ENCODE peak calls at places on chromosomes 6 and 20, in ten cellular contexts. One of them, this sample, is unnamed.

GRCh38 chr6:43763133-43763797 is 6.7 kb upstream of the VEGFA start:
- DNase-seq in GM23248: no peak
- DNase-seq in effector memory CD4-positive, alpha-beta T cell: no peak
- DNase-seq in CD8-positive, alpha-beta T cell: no peak
- DNase-seq in stomach: no peak
- DNase-seq in CD4-positive, alpha-beta memory T cell: no peak
- DNase-seq in SJSA1: no peak
- DNase-seq in OCI-LY7: no peak
- DNase-seq in pancreas: no peak
- DNase-seq in A549: no peak
- DNase-seq in this sample: no peak

GRCh38 chr6:156662025-156662445 is 115.1 kb upstream of the ARID1B start:
- DNase-seq in CD8-positive, alpha-beta T cell: peak; percentile 38
- DNase-seq in GM23248: peak; percentile 82
- DNase-seq in A549: peak; percentile 61
- DNase-seq in CD4-positive, alpha-beta memory T cell: no peak
- DNase-seq in SJSA1: no peak
- DNase-seq in stomach: no peak
- DNase-seq in OCI-LY7: peak; percentile 37
- DNase-seq in effector memory CD4-positive, alpha-beta T cell: no peak
- DNase-seq in pancreas: peak; percentile 70
- DNase-seq in this sample: no peak

GRCh38 chr6:80211295-80211694 is 104.8 kb downstream of the BCKDHB start:
- DNase-seq in CD8-positive, alpha-beta T cell: no peak
- DNase-seq in stomach: no peak
- DNase-seq in effector memory CD4-positive, alpha-beta T cell: no peak
- DNase-seq in GM23248: peak; percentile 27
- DNase-seq in CD4-positive, alpha-beta memory T cell: no peak
- DNase-seq in A549: no peak
- DNase-seq in SJSA1: no peak
- DNase-seq in pancreas: no peak
- DNase-seq in OCI-LY7: no peak
- DNase-seq in this sample: no peak

GRCh38 chr6:39239527-39240154 is 10.4 kb upstream of the KCNK5 start:
- DNase-seq in stomach: no peak
- DNase-seq in GM23248: no peak
- DNase-seq in SJSA1: no peak
- DNase-seq in OCI-LY7: no peak
- DNase-seq in effector memory CD4-positive, alpha-beta T cell: no peak
- DNase-seq in pancreas: no peak
- DNase-seq in CD4-positive, alpha-beta memory T cell: no peak
- DNase-seq in A549: no peak
- DNase-seq in CD8-positive, alpha-beta T cell: no peak
- DNase-seq in this sample: no peak

GRCh38 chr20:3781153-3781910 is at the start of gene SPEF1:
- DNase-seq in CD4-positive, alpha-beta memory T cell: peak; percentile 67
- DNase-seq in pancreas: no peak
- DNase-seq in GM23248: peak; percentile 96
- DNase-seq in A549: peak; percentile 100
- DNase-seq in effector memory CD4-positive, alpha-beta T cell: no peak
- DNase-seq in stomach: peak; percentile 76
- DNase-seq in OCI-LY7: peak; percentile 82
- DNase-seq in SJSA1: peak; percentile 93
- DNase-seq in CD8-positive, alpha-beta T cell: peak; percentile 38
- DNase-seq in this sample: peak; percentile 85

GRCh38 chr6:68572525-68572924 is 62.6 kb upstream of the ADGRB3 start:
- DNase-seq in pancreas: no peak
- DNase-seq in CD4-positive, alpha-beta memory T cell: no peak
- DNase-seq in OCI-LY7: peak; percentile 60
- DNase-seq in effector memory CD4-positive, alpha-beta T cell: no peak
- DNase-seq in CD8-positive, alpha-beta T cell: no peak
- DNase-seq in stomach: no peak
- DNase-seq in SJSA1: no peak
- DNase-seq in GM23248: peak; percentile 6
- DNase-seq in A549: no peak
- DNase-seq in this sample: no peak

GRCh38 chr6:55617272-55617671 is 38.3 kb upstream of the HMGCLL1 start:
- DNase-seq in stomach: no peak
- DNase-seq in SJSA1: no peak
- DNase-seq in pancreas: no peak
- DNase-seq in A549: no peak
- DNase-seq in GM23248: peak; percentile 57
- DNase-seq in effector memory CD4-positive, alpha-beta T cell: no peak
- DNase-seq in CD8-positive, alpha-beta T cell: no peak
- DNase-seq in OCI-LY7: peak; percentile 5
- DNase-seq in CD4-positive, alpha-beta memory T cell: no peak
- DNase-seq in this sample: no peak

GRCh38 chr20:47502801-47503239 is 1.1 kb downstream of the NCOA3 start:
- DNase-seq in stomach: no peak
- DNase-seq in CD8-positive, alpha-beta T cell: peak; percentile 21
- DNase-seq in SJSA1: no peak
- DNase-seq in CD4-positive, alpha-beta memory T cell: peak; percentile 65
- DNase-seq in A549: peak; percentile 44
- DNase-seq in OCI-LY7: peak; percentile 84
- DNase-seq in effector memory CD4-positive, alpha-beta T cell: no peak
- DNase-seq in pancreas: no peak
- DNase-seq in GM23248: peak; percentile 76
- DNase-seq in this sample: no peak

GRCh38 chr6:13572240-13572639 is 2.2 kb upstream of the SIRT5 start:
- DNase-seq in SJSA1: no peak
- DNase-seq in CD4-positive, alpha-beta memory T cell: no peak
- DNase-seq in stomach: no peak
- DNase-seq in effector memory CD4-positive, alpha-beta T cell: no peak
- DNase-seq in OCI-LY7: no peak
- DNase-seq in GM23248: no peak
- DNase-seq in pancreas: no peak
- DNase-seq in CD8-positive, alpha-beta T cell: no peak
- DNase-seq in A549: no peak
- DNase-seq in this sample: no peak

GRCh38 chr20:38806855-38807655 is 1.6 kb downstream of the PPP1R16B start:
- DNase-seq in stomach: no peak
- DNase-seq in SJSA1: no peak
- DNase-seq in effector memory CD4-positive, alpha-beta T cell: peak; percentile 24
- DNase-seq in pancreas: no peak
- DNase-seq in OCI-LY7: peak; percentile 54
- DNase-seq in CD8-positive, alpha-beta T cell: peak; percentile 62
- DNase-seq in CD4-positive, alpha-beta memory T cell: peak; percentile 65
- DNase-seq in GM23248: no peak
- DNase-seq in A549: no peak
- DNase-seq in this sample: peak; percentile 13

DNA sequence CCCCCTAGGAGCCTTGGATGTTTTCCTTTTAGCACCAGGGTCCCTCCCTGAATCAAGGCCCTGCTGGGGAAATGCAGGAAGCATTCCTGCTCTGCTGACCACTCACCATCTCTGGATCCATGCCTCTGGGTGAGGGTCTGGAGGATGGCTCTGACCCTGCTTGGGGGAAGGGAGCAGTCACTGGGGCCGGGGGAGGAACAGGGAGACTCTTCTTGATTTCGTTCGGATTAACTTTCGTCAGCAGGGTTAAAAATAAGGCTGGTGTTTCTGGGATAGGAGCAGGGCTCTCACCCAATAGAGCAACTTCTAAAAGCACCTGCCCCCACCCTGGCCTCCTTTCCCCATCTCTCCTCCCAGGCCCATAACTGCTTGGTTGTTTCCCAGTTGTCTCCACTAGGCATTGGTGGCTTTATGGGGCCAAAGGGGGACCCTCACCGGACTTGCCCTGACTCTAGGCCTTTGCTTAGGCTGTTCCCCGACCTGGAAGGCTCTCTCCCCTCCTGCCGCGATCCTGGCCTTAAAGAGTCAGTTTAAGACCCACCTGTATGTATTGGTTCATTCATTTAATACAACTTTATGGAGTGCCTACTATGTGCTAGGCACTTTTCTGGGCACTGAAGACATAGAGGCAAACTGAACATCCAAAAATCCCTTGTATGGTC is 63.0 kb downstream of the JPH2 start:
- DNase-seq in pancreas: no peak
- DNase-seq in CD8-positive, alpha-beta T cell: no peak
- DNase-seq in stomach: no peak
- DNase-seq in OCI-LY7: no peak
- DNase-seq in SJSA1: no peak
- DNase-seq in effector memory CD4-positive, alpha-beta T cell: no peak
- DNase-seq in A549: no peak
- DNase-seq in GM23248: no peak
- DNase-seq in CD4-positive, alpha-beta memory T cell: no peak
- DNase-seq in this sample: no peak
- H3K27ac ChIP-seq in pancreas: no peak overlapping the region
- H3K27ac ChIP-seq in CD8-positive, alpha-beta T cell: no peak overlapping the region
- H3K27ac ChIP-seq in stomach: peak overlapping the region; percentile 13
- H3K27ac ChIP-seq in OCI-LY7: no peak overlapping the region
- H3K27ac ChIP-seq in SJSA1: no peak overlapping the region
- H3K27ac ChIP-seq in effector memory CD4-positive, alpha-beta T cell: no peak overlapping the region
- H3K27ac ChIP-seq in A549: no peak overlapping the region
- H3K27ac ChIP-seq in GM23248: no peak overlapping the region
- H3K27ac ChIP-seq in CD4-positive, alpha-beta memory T cell: no peak overlapping the region
- H3K27ac ChIP-seq in this sample: no peak overlapping the region

DNA sequence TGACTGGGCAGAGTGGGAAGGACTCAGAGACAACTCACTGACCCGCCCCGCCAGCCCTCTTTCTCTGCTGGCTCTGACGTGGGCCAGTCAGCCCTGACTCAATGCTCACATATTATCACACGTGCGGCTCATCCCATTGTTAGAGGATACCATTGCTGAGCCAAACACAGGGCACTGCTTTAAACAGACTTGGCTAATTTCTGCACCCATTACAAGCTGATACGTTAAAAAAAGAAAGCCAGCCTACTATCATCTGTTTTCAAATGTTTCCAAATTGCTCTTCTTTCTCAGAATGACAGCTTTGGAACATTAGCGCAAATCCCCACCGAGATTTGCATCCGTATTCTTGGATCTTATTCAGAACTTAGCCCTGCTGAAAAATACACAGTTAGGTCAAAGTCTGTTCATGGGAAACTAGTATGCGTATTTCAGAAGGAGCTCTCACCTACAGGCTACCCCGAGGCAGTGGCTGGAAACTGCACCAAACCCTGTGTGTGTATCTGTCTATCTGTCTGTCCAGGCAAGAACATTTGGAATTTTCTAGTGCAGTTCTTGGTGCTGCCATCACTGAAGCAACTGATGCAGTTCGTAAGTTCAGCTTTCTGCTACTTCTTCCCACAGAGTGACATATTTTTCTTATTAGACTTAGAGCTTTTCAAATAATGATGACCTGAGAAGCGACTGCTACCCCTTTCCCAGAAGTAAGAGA is 32.8 kb downstream of the RAMACL start:
- DNase-seq in A549: no peak
- DNase-seq in effector memory CD4-positive, alpha-beta T cell: no peak
- DNase-seq in pancreas: no peak
- DNase-seq in GM23248: peak; percentile 99
- DNase-seq in CD4-positive, alpha-beta memory T cell: no peak
- DNase-seq in SJSA1: peak; percentile 80
- DNase-seq in OCI-LY7: no peak
- DNase-seq in stomach: no peak
- DNase-seq in CD8-positive, alpha-beta T cell: no peak
- DNase-seq in this sample: no peak
- H3K27ac ChIP-seq in A549: no peak overlapping the region
- H3K27ac ChIP-seq in effector memory CD4-positive, alpha-beta T cell: no peak overlapping the region
- H3K27ac ChIP-seq in pancreas: no peak overlapping the region
- H3K27ac ChIP-seq in GM23248: peak overlapping the region; percentile 93
- H3K27ac ChIP-seq in CD4-positive, alpha-beta memory T cell: no peak overlapping the region
- H3K27ac ChIP-seq in SJSA1: peak overlapping the region; percentile 85
- H3K27ac ChIP-seq in OCI-LY7: no peak overlapping the region
- H3K27ac ChIP-seq in stomach: peak overlapping the region; percentile 57
- H3K27ac ChIP-seq in CD8-positive, alpha-beta T cell: no peak overlapping the region
- H3K27ac ChIP-seq in this sample: peak overlapping the region; percentile 92

GRCh38 chr6:163820745-163821456 is 406.4 kb downstream of the QKI start:
- DNase-seq in CD4-positive, alpha-beta memory T cell: no peak
- DNase-seq in CD8-positive, alpha-beta T cell: no peak
- DNase-seq in stomach: no peak
- DNase-seq in SJSA1: no peak
- DNase-seq in pancreas: no peak
- DNase-seq in A549: no peak
- DNase-seq in GM23248: no peak
- DNase-seq in effector memory CD4-positive, alpha-beta T cell: no peak
- DNase-seq in OCI-LY7: no peak
- DNase-seq in this sample: no peak
- H3K27ac ChIP-seq in CD4-positive, alpha-beta memory T cell: no peak overlapping the region
- H3K27ac ChIP-seq in CD8-positive, alpha-beta T cell: no peak overlapping the region
- H3K27ac ChIP-seq in stomach: no peak overlapping the region
- H3K27ac ChIP-seq in SJSA1: no peak overlapping the region
- H3K27ac ChIP-seq in pancreas: no peak overlapping the region
- H3K27ac ChIP-seq in A549: no peak overlapping the region
- H3K27ac ChIP-seq in GM23248: no peak overlapping the region
- H3K27ac ChIP-seq in effector memory CD4-positive, alpha-beta T cell: no peak overlapping the region
- H3K27ac ChIP-seq in OCI-LY7: no peak overlapping the region
- H3K27ac ChIP-seq in this sample: no peak overlapping the region

GRCh38 chr6:157763129-157763893 is 59.7 kb upstream of the SNX9 start:
- DNase-seq in effector memory CD4-positive, alpha-beta T cell: peak; percentile 24
- DNase-seq in SJSA1: peak; percentile 82
- DNase-seq in CD8-positive, alpha-beta T cell: peak; percentile 40
- DNase-seq in stomach: peak; percentile 99
- DNase-seq in OCI-LY7: no peak
- DNase-seq in GM23248: peak; percentile 76
- DNase-seq in A549: peak; percentile 69
- DNase-seq in CD4-positive, alpha-beta memory T cell: no peak
- DNase-seq in pancreas: peak; percentile 94
- DNase-seq in this sample: peak; percentile 97
- H3K27ac ChIP-seq in effector memory CD4-positive, alpha-beta T cell: peak overlapping the region; percentile 72
- H3K27ac ChIP-seq in SJSA1: peak overlapping the region; percentile 60
- H3K27ac ChIP-seq in CD8-positive, alpha-beta T cell: peak overlapping the region; percentile 22
- H3K27ac ChIP-seq in stomach: peak overlapping the region; percentile 82
- H3K27ac ChIP-seq in OCI-LY7: peak overlapping the region; percentile 50
- H3K27ac ChIP-seq in GM23248: peak overlapping the region; percentile 99
- H3K27ac ChIP-seq in A549: peak overlapping the region; percentile 67
- H3K27ac ChIP-seq in CD4-positive, alpha-beta memory T cell: peak overlapping the region; percentile 49
- H3K27ac ChIP-seq in pancreas: peak overlapping the region; percentile 64
- H3K27ac ChIP-seq in this sample: peak overlapping the region; percentile 58

DNA sequence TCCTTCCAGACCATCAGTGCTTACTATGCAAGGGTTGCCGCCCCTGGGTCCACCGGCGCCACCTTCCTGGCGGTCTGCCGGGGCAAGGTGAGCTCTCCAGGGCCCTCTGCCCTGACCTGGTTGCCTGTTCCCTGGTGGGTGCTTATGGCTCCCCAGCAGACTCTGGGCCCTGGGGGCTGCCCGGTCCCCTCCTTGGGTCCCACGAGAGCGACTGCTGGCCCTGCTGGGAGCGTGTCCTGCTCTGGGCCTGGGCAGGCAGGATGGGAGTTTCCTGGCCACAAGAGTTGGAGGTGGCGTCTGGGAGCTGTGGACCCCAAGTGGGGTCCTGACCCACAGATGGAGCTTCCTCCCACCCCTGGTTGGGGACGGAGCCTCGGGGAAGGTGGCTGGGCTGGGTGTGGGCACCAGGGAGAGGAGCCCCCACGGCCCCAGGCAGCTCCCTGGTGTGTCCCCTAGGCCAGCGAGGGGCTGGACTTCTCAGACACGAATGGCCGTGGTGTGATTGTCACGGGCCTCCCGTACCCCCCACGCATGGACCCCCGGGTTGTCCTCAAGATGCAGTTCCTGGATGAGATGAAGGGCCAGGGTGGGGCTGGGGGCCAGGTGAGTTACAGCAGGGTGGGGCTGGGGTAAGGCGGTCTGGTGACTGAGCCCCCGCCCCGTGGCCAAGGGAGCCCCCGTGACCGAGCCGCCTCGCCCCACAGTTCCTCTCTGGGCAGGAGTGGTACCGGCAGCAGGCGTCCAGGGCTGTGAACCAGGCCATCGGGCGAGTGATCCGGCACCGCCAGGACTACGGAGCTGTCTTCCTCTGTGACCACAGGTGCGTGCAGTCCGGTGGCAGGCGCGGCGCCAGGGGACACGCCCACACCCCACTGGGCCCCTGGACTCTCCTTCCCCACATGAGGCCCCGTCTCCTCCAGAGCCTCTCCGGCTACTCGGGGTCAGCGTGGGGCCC is 7.1 kb upstream of the TNFRSF6B start:
- DNase-seq in A549: no peak
- DNase-seq in CD8-positive, alpha-beta T cell: no peak
- DNase-seq in pancreas: no peak
- DNase-seq in CD4-positive, alpha-beta memory T cell: no peak
- DNase-seq in GM23248: no peak
- DNase-seq in effector memory CD4-positive, alpha-beta T cell: no peak
- DNase-seq in stomach: no peak
- DNase-seq in SJSA1: no peak
- DNase-seq in OCI-LY7: no peak
- DNase-seq in this sample: no peak
- H3K27ac ChIP-seq in A549: no peak overlapping the region
- H3K27ac ChIP-seq in CD8-positive, alpha-beta T cell: no peak overlapping the region
- H3K27ac ChIP-seq in pancreas: no peak overlapping the region
- H3K27ac ChIP-seq in CD4-positive, alpha-beta memory T cell: no peak overlapping the region
- H3K27ac ChIP-seq in GM23248: no peak overlapping the region
- H3K27ac ChIP-seq in effector memory CD4-positive, alpha-beta T cell: no peak overlapping the region
- H3K27ac ChIP-seq in stomach: peak overlapping the region; percentile 82
- H3K27ac ChIP-seq in SJSA1: no peak overlapping the region
- H3K27ac ChIP-seq in OCI-LY7: no peak overlapping the region
- H3K27ac ChIP-seq in this sample: peak overlapping the region; percentile 90